ENCODE peak calls at places on chromosome 1, in eight cellular contexts. N is uterus; D is progenitor cell of endocrine pancreas; X is stimulated activated CD8-positive, alpha-beta memory T cell treated with anti-CD3 and anti-CD28 coated beads, Interleukin-7, amount 100 ng/mL, for 1 hour; C is KG1; O is T follicular helper cell; J is cerebellar cortex; M is stimulated activated CD4-positive, alpha-beta T cell treated with anti-CD3 and anti-CD28 coated beads, Interleukin-2, amount 100 ng/mL, for 48 hours. Y is an unnamed sample.

GRCh38 chr1:96487404-96487803 is 234.2 kb upstream of the PTBP2 start:
- DNase-seq in J (no peak), X (no peak), M (no peak), N (no peak), C (no peak), D (no peak), O (no peak), Y (no peak)

GRCh38 chr1:41020654-41021053 is 871 bp downstream of the SLFNL1 start:
- DNase-seq in O (no peak), X (no peak), J (no peak), D (no peak), C (no peak), M (no peak), N (no peak), Y (no peak)

GRCh38 chr1:63916485-63917360 is 142.9 kb downstream of the ROR1 start:
- DNase-seq in M (no peak), N (no peak), O (no peak), X (no peak), D (no peak), C (no peak), J (peak), Y (no peak)

GRCh38 chr1:205538211-205538840 is 33.9 kb downstream of the CDK18 start:
- DNase-seq in J (no peak), X (no peak), M (no peak), N (no peak), D (no peak), C (no peak), O (no peak), Y (no peak)

GRCh38 chr1:68758666-68759209 is 261.9 kb upstream of the DEPDC1 start:
- DNase-seq in J (no peak), O (no peak), C (no peak), X (no peak), D (no peak), N (no peak), M (no peak), Y (no peak)

GRCh38 chr1:11980676-11980972 is 380 bp downstream of the MFN2 start:
- DNase-seq in O (no peak), M (peak), X (peak), C (no peak), N (no peak), J (no peak), D (no peak), Y (no peak)

GRCh38 chr1:53368314-53369033 is 40.6 kb upstream of the LRP8 start:
- DNase-seq in N (no peak), O (no peak), M (no peak), D (no peak), X (no peak), J (peak), C (no peak), Y (no peak)

GRCh38 chr1:19949016-19949415 is 25.6 kb upstream of the PLA2G2E start:
- DNase-seq in D (no peak), X (no peak), N (no peak), O (no peak), M (no peak), J (no peak), C (no peak), Y (no peak)

GRCh38 chr1:112971006-112971405 is 15.0 kb upstream of the SLC16A1 start:
- DNase-seq in C (no peak), J (no peak), M (no peak), O (no peak), N (no peak), X (no peak), D (no peak), Y (no peak)

GRCh38 chr1:6148497-6149241 is 31.5 kb downstream of the CHD5 start:
- DNase-seq in J (no peak), X (peak), D (peak), N (no peak), C (no peak), O (peak), M (peak), Y (peak)

GRCh38 chr1:41073971-41074370 is 52.4 kb upstream of the SLFNL1 start:
- DNase-seq in N (no peak), J (no peak), D (no peak), M (no peak), X (no peak), O (no peak), C (no peak), Y (no peak)

GRCh38 chr1:50717327-50717726 is 242.7 kb downstream of the FAF1 start:
- DNase-seq in M (no peak), C (no peak), D (no peak), N (no peak), O (no peak), X (no peak), J (no peak), Y (no peak)

GRCh38 chr1:225446298-225446941 is 18.6 kb upstream of the LBR start:
- DNase-seq in D (no peak), J (no peak), M (no peak), N (peak), X (no peak), O (no peak), C (no peak), Y (no peak)

GRCh38 chr1:34696230-34696629 is 58.6 kb upstream of the GJB5 start:
- DNase-seq in X (no peak), D (no peak), C (no peak), J (no peak), M (no peak), O (no peak), N (no peak), Y (no peak)

GRCh38 chr1:239672256-239672655 is 285.9 kb downstream of the CHRM3 start:
- DNase-seq in O (no peak), J (no peak), D (no peak), N (no peak), C (no peak), X (no peak), M (no peak), Y (no peak)

GRCh38 chr1:914253-914890 is 9.4 kb upstream of the SAMD11 start:
- DNase-seq in J (no peak), D (peak), O (no peak), X (no peak), N (peak), C (no peak), M (no peak), Y (no peak)

GRCh38 chr1:119316870-119317416 is 51.6 kb upstream of the HAO2 start:
- DNase-seq in J (peak), M (no peak), X (no peak), C (no peak), D (no peak), N (no peak), O (no peak), Y (no peak)

GRCh38 chr1:12591267-12591938 is 26.6 kb downstream of the DHRS3 start:
- DNase-seq in N (peak), D (no peak), C (no peak), M (no peak), X (no peak), J (no peak), O (no peak), Y (no peak)

GRCh38 chr1:94753171-94753972 is 66.8 kb upstream of the SLC44A3 start:
- DNase-seq in D (no peak), N (no peak), C (no peak), O (no peak), X (no peak), M (no peak), J (no peak), Y (no peak)

GRCh38 chr1:226691257-226691656 is 47.8 kb downstream of the ITPKB start:
- DNase-seq in X (peak), N (peak), D (no peak), J (no peak), M (no peak), C (no peak), O (peak), Y (no peak)

GRCh38 chr1:183956559-183957188 is 80.9 kb downstream of the COLGALT2 start:
- DNase-seq in N (no peak), X (peak), C (peak), M (peak), J (no peak), D (no peak), O (peak), Y (no peak)

GRCh38 chr1:32361308-32361673 is 994 bp downstream of the FAM229A start:
- DNase-seq in C (no peak), X (no peak), O (no peak), J (no peak), D (no peak), M (no peak), N (no peak), Y (no peak)

GRCh38 chr1:14318830-14319229 is 279.7 kb upstream of the KAZN start:
- DNase-seq in J (no peak), N (no peak), D (no peak), M (no peak), O (no peak), C (no peak), X (no peak), Y (no peak)

Y was measured in 8988T.